ENCODE peak calls at places on chromosomes 11 and 22, in five cellular contexts. N, U, R, D and O are unnamed samples.

GRCh38 chr11:19460718-19461405 is 220.1 kb upstream of the E2F8 start:
- DNase-seq in D (no peak), N (no peak), U (no peak), R (peak), O (no peak)

GRCh38 chr11:73288197-73288872 is 16.2 kb downstream of the P2RY6 start:
- DNase-seq in D (no peak), U (no peak), N (no peak), R (no peak), O (no peak)

GRCh38 chr22:48786679-48786996 is 1041.0 kb downstream of the BRD1 start:
- DNase-seq in R (no peak), N (no peak), U (no peak), D (no peak), O (no peak)

GRCh38 chr11:88327061-88327460 is 10.5 kb downstream of the CTSC start:
- DNase-seq in U (no peak), N (no peak), R (no peak), D (no peak), O (no peak)

GRCh38 chr11:15835705-15836411 is 520.5 kb downstream of the SOX6 start:
- DNase-seq in N (no peak), U (no peak), R (peak), D (no peak), O (no peak)

GRCh38 chr22:22156716-22157499 is 87.7 kb upstream of the VPREB1 start:
- DNase-seq in R (peak), U (peak), D (peak), N (no peak), O (peak)

GRCh38 chr11:75924966-75925784 is 110.2 kb downstream of the UVRAG start:
- DNase-seq in R (no peak), N (no peak), D (no peak), U (no peak), O (no peak)

GRCh38 chr11:86162257-86162656 is 82.3 kb upstream of the EED start:
- DNase-seq in U (no peak), N (no peak), D (no peak), R (peak), O (no peak)

GRCh38 chr11:112780351-112781043 is 180.7 kb upstream of the NCAM1 start:
- DNase-seq in D (no peak), R (no peak), N (no peak), U (no peak), O (no peak)

GRCh38 chr11:703515-703914 is 2.5 kb upstream of the EPS8L2 start:
- DNase-seq in R (no peak), U (no peak), D (no peak), N (no peak), O (no peak)

GRCh38 chr11:12731841-12732336 is 57.7 kb downstream of the TEAD1 start:
- DNase-seq in R (no peak), N (no peak), D (no peak), U (no peak), O (no peak)

GRCh38 chr11:74169736-74170458 is 905 bp downstream of the C2CD3 start:
- DNase-seq in N (no peak), U (no peak), R (no peak), D (no peak), O (no peak)

GRCh38 chr11:65500262-65501004 is 1.6 kb downstream of the MALAT1 start:
- DNase-seq in U (no peak), R (peak), D (no peak), N (no peak), O (no peak)

GRCh38 chr11:103961010-103961409 is 75.4 kb upstream of the DDI1 start:
- DNase-seq in D (no peak), U (no peak), N (no peak), R (no peak), O (no peak)

GRCh38 chr11:61754534-61755482 is 2.4 kb downstream of the MYRF start:
- DNase-seq in N (no peak), U (peak), D (no peak), R (no peak), O (no peak)

GRCh38 chr22:26362471-26362870 is 66.6 kb upstream of the ASPHD2 start:
- DNase-seq in U (no peak), D (no peak), R (no peak), N (no peak), O (no peak)

GRCh38 chr11:504053-504993 is 2.7 kb downstream of the RNH1 start:
- DNase-seq in U (peak), N (peak), R (peak), D (peak), O (peak)

GRCh38 chr22:47696776-47697175 is 934.3 kb downstream of the TBC1D22A start:
- DNase-seq in D (no peak), N (no peak), R (no peak), U (no peak), O (no peak)

GRCh38 chr22:36211237-36211881 is 9.8 kb upstream of the APOL4 start:
- DNase-seq in R (no peak), U (no peak), D (no peak), N (no peak), O (no peak)

GRCh38 chr11:117417856-117418255 is 90.2 kb downstream of the CEP164 start:
- DNase-seq in N (peak), R (no peak), U (no peak), D (peak), O (no peak)

GRCh38 chr11:71372693-71373657 is 75.2 kb downstream of the DHCR7 start:
- DNase-seq in U (no peak), N (no peak), D (no peak), R (no peak), O (no peak)

GRCh38 chr11:31958086-31958735 is 132.7 kb upstream of the RCN1 start:
- DNase-seq in U (peak), D (peak), R (peak), N (no peak), O (peak)

GRCh38 chr11:63901660-63902059 is 15.3 kb downstream of the RCOR2 start:
- DNase-seq in U (no peak), R (no peak), D (no peak), N (no peak), O (no peak)

GRCh38 chr11:12258451-12258850 is 118.9 kb upstream of the PARVA start:
- DNase-seq in U (no peak), N (no peak), D (no peak), R (no peak), O (no peak)

GRCh38 chr11:119340335-119341221 is at the start of gene C1QTNF5:
- DNase-seq in U (peak), D (peak), N (peak), R (peak), O (no peak)

GRCh38 chr11:119338946-119339580 is 1.6 kb downstream of the C1QTNF5 start:
- DNase-seq in N (no peak), D (peak), R (no peak), U (no peak), O (no peak)

GRCh38 chr11:119338318-119338890 is 2.3 kb downstream of the C1QTNF5 start:
- DNase-seq in D (peak), N (no peak), R (peak), U (peak), O (peak)

GRCh38 chr11:119341222-119342022 is 739 bp upstream of the C1QTNF5 start:
- DNase-seq in R (no peak), D (peak), N (no peak), U (no peak), O (no peak)

DNA sequence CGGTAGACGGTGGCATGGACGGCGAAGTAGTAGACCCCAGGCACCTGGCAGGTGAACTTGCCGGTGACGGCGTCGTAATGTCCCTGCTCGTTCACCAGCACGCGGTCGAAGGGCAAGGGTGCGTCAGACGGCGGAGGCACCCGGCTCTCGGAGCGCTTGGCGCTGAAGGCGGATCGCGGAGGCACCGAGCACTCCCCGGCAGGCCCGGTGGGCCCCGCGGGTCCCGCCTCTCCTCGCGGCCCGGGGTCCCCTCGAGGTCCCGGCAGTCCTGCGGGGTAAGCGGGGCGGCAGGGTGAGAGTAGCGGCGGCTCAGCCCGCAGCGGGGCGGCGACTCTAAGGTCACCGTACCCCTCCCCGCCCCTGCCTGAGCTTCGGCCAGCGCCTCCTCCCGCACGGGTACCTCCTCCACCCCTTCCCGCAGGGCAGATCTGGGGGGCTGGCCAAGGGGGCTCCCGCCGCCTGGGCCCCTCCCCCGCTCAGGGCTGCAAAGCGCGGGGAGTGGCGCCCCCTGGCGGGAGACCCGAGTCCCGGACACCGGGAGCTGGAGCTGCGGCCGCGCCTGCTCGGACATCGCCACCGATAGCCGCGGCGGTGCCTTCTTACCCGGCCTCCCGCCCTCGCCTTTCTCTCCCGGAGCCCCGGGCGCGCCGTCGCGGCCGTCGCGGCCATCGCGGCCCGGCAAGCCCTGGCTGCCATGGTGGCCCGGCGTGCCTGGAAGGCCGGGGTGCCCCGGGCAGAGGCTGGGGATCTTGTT is 925 bp downstream of the C1QTNF5 start:
- DNase-seq in R (peak), D (peak), N (no peak), U (peak), O (no peak)
- TF ChIP-seq POLR2A in R (no peak), D (no peak), N (no peak), U (no peak), O (no peak)

GRCh38 chr11:59221438-59221837 is 8.7 kb upstream of the MPEG1 start:
- DNase-seq in D (no peak), R (no peak), N (no peak), U (no peak), O (no peak)
- TF ChIP-seq POLR2AphosphoS5 in D (no peak), R (no peak), N (no peak), U (no peak), O (no peak)

DNA sequence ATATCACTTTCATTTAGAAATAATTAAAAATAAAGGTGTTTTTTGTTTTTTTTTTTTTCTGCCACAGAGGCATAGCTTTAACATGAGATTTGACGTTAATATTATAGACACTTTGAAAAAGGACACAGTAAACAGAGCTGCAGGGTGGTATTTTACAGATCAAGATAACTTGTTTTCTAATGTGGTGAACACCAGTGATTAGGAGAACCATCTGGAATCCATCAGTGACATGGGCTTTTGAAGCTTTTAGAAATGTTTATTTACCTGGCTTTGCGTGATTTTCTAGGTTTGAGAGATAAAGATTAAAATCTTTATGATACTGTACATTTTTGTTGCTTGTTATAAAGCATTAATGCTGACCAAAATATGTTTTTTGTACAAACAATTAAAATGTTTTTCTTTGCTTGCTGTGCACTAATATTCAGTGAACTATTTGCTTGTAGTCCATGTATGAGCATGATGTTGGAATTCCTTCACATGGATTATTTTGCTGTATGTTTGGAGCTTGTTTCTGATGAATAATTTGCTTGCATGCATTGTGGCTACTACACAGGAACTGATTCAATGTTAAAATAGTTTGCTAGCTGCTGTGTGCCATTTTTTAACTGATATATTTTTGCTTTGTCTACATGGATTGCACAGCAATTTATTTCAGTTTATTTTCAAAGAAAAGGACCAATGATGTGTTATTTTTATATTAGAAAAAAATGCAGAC is 352.1 kb upstream of the NARS2 start:
- DNase-seq in U (no peak), N (no peak), D (no peak), R (no peak), O (no peak)
- TF ChIP-seq POLR2A in U (no peak), N (no peak), D (no peak), R (no peak), O (no peak)

GRCh38 chr11:94766656-94767291 is 1.4 kb upstream of the AMOTL1 start:
- DNase-seq in N (no peak), R (no peak), D (no peak), U (no peak), O (no peak)
- TF ChIP-seq POLR2AphosphoS5 in N (no peak), R (peak), D (no peak), U (peak), O (no peak)